ENCODE peak calls at places on chromosomes 16 and 17, in eight cellular contexts. R is AG10803; I is NB4; G is HCT116; C is omental fat pad; Z is CD4-positive, alpha-beta T cell; L is left ventricle myocardium inferior; Q is heart right ventricle. D is an unnamed sample.

GRCh38 chr16:66366433-66367299 is at the start of gene CDH5:
- DNase-seq in Q (peak; percentile 87), I (no peak), Z (no peak), C (no peak), L (peak; percentile 77), R (no peak), G (no peak), D (no peak)

GRCh38 chr17:61247438-61247837 is 152.2 kb upstream of the TBX2 start:
- DNase-seq in G (no peak), L (no peak), R (peak; percentile 93), C (no peak), I (peak; percentile 28), Z (no peak), Q (peak; percentile 38), D (no peak)

GRCh38 chr17:15914400-15915165 is 30.3 kb upstream of the ADORA2B start:
- DNase-seq in C (no peak), L (no peak), R (peak; percentile 24), Q (no peak), I (peak; percentile 87), Z (no peak), G (no peak), D (no peak)

GRCh38 chr16:46673320-46674013 is 15.5 kb downstream of the VPS35 start:
- DNase-seq in I (peak; percentile 79), G (peak; percentile 51), Q (peak; percentile 41), C (no peak), L (no peak), Z (peak; percentile 14), R (peak; percentile 56), D (no peak)

GRCh38 chr17:17018021-17018441 is 24.2 kb upstream of the MPRIP start:
- DNase-seq in G (no peak), I (no peak), C (no peak), L (no peak), R (no peak), Z (no peak), Q (no peak), D (no peak)

GRCh38 chr16:88099563-88099890 is 148.3 kb downstream of the BANP start:
- DNase-seq in R (no peak), Z (no peak), I (no peak), Q (no peak), G (no peak), C (no peak), L (no peak), D (no peak)

GRCh38 chr16:5024632-5025031 is 9.1 kb downstream of the NAGPA start:
- DNase-seq in Q (no peak), Z (no peak), I (peak; percentile 27), C (no peak), L (no peak), G (peak; percentile 24), R (no peak), D (no peak)

GRCh38 chr17:73489991-73490390 is 154.3 kb downstream of the SDK2 start:
- DNase-seq in Z (no peak), G (no peak), R (no peak), Q (no peak), L (no peak), I (no peak), C (no peak), D (no peak)

GRCh38 chr17:47324224-47325020 is 667 bp downstream of the EFCAB13 start:
- DNase-seq in L (peak; percentile 65), R (peak; percentile 18), Z (peak; percentile 45), Q (peak; percentile 63), C (peak; percentile 41), G (no peak), I (peak; percentile 88), D (no peak)

GRCh38 chr17:4766705-4767104 is 5.0 kb upstream of the TM4SF5 start:
- DNase-seq in L (no peak), G (no peak), I (no peak), Z (no peak), Q (no peak), R (no peak), C (no peak), D (no peak)

GRCh38 chr17:73647331-73647730 is 3.1 kb upstream of the SDK2 start:
- DNase-seq in Q (no peak), R (no peak), I (no peak), L (no peak), Z (no peak), C (no peak), G (no peak), D (no peak)

GRCh38 chr17:44655983-44656700 is at the start of gene MEIOC:
- DNase-seq in L (no peak), I (no peak), G (no peak), Z (no peak), Q (no peak), R (no peak), C (no peak), D (no peak)

GRCh38 chr16:85986931-85987749 is 88.2 kb downstream of the IRF8 start:
- DNase-seq in Z (peak; percentile 30), G (no peak), L (no peak), Q (no peak), C (no peak), I (peak; percentile 82), R (no peak), D (no peak)

GRCh38 chr17:4354862-4355514 is 11.5 kb downstream of the UBE2G1 start:
- DNase-seq in C (no peak), G (peak; percentile 22), R (no peak), Z (no peak), I (no peak), L (no peak), Q (no peak), D (no peak)

GRCh38 chr17:15122857-15123256 is 142.3 kb downstream of the PMP22 start:
- DNase-seq in I (no peak), Q (no peak), R (peak; percentile 64), L (no peak), Z (no peak), C (no peak), G (no peak), D (no peak)

GRCh38 chr17:6666077-6666521 is 14.5 kb downstream of the C17orf100 start:
- DNase-seq in I (peak; percentile 82), L (peak; percentile 60), G (peak; percentile 81), Z (no peak), R (peak; percentile 81), C (no peak), Q (peak; percentile 75), D (peak; percentile 71)

GRCh38 chr17:62781826-62782225 is 26.3 kb downstream of the MARCHF10 start:
- DNase-seq in L (no peak), Q (no peak), R (peak; percentile 82), I (no peak), C (no peak), Z (no peak), G (no peak), D (no peak)

GRCh38 chr17:78862073-78863023 is 21.7 kb upstream of the USP36 start:
- DNase-seq in I (peak; percentile 86), Q (peak; percentile 73), C (peak; percentile 85), R (peak; percentile 95), L (peak; percentile 70), Z (no peak), G (peak; percentile 92), D (no peak)

GRCh38 chr16:29877266-29877961 is 14.4 kb upstream of the CDIPT start:
- DNase-seq in L (no peak), G (peak; percentile 66), Z (no peak), I (peak; percentile 70), Q (no peak), R (no peak), C (no peak), D (no peak)

DNA sequence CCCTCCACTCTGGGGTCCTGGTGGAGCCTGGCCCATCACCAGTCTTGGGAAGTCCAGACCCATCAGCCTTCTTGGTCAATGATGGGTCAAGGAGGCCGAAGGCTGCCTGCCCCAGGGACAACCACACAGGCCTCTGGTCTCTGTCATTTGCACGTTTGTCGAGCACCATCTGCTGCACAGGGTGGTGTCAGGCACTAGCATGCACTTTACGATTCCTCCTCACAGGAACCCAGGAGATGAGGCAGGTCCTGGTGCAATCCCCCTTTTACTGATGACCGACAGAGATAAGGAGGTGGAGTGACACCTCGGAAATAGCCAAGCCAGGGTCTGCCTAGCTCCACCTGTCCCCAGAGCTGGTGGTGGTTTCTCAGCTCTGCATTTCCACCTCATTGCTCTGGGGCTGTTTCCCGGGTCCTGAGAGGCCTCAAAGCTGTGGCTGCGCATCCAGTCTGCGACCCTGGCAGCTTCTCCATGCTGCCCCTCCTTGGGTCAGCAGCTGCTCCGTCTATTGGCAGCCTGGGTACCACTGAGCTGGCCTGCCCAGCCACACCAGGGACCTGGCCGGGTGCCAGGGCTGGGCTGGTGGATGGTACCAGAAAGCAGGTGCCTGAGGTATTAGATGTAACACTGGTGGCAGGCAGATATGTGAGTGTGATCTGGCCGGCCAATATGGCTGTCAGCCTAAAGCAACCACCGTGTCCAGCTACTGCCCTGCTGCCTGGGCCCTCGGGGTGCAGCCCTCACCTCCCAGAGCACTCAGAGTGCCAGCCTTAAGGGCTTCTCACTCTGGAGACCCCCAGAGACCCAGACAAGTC is 10.0 kb downstream of the MMP15 start:
- DNase-seq in Q (no peak), Z (no peak), C (no peak), R (no peak), L (no peak), G (no peak), I (no peak), D (no peak)
- TF ChIP-seq CTCF in Q (no peak), Z (no peak), C (no peak), R (no peak), L (no peak), G (no peak), I (no peak), D (no peak)

GRCh38 chr17:79874329-79874981 is 35.2 kb upstream of the CBX4 start:
- DNase-seq in G (peak; percentile 72), L (no peak), Q (no peak), R (peak; percentile 5), Z (no peak), I (peak; percentile 53), C (no peak), D (no peak)
- TF ChIP-seq CTCF in G (peak; percentile 76), L (peak; percentile 61), Q (peak; percentile 52), R (peak; percentile 42), Z (peak; percentile 58), I (peak; percentile 72), C (no peak), D (peak; percentile 75)

GRCh38 chr16:31073823-31074072 is 292 bp downstream of the ZNF668 start:
- DNase-seq in R (no peak), I (no peak), C (no peak), L (no peak), Z (no peak), Q (no peak), G (no peak), D (no peak)

GRCh38 chr16:31072540-31073072 is 1.4 kb downstream of the ZNF668 start:
- DNase-seq in G (no peak), C (no peak), R (peak; percentile 41), L (no peak), Q (no peak), I (peak; percentile 63), Z (no peak), D (no peak)

GRCh38 chr16:31074073-31074813 is at the start of the genes ZNF646 and ZNF668:
- DNase-seq in L (peak; percentile 98), Z (peak; percentile 95), G (peak; percentile 99), Q (peak; percentile 99), I (peak; percentile 100), R (peak; percentile 99), C (peak; percentile 90), D (peak; percentile 91)

GRCh38 chr16:31071861-31072260 is 2.2 kb downstream of the ZNF668 start:
- DNase-seq in C (no peak), Q (no peak), I (no peak), G (no peak), R (peak; percentile 94), L (no peak), Z (no peak), D (no peak)

GRCh38 chr16:31073073-31073822 is 792 bp downstream of the ZNF668 start:
- DNase-seq in L (peak; percentile 93), R (peak; percentile 90), Q (peak; percentile 95), I (peak; percentile 94), G (peak; percentile 82), Z (peak; percentile 74), C (peak; percentile 77), D (peak; percentile 85)
- TF ChIP-seq CTCF in L (no peak), R (no peak), Q (no peak), I (no peak), G (no peak), Z (no peak), C (no peak), D (no peak)

GRCh38 chr17:76707985-76708807 is 2.6 kb downstream of the MXRA7 start:
- DNase-seq in R (no peak), Z (no peak), I (no peak), C (no peak), G (no peak), L (peak; percentile 53), Q (no peak), D (no peak)
- TF ChIP-seq CTCF in R (peak; percentile 28), Z (no peak), I (peak; percentile 7), C (no peak), G (no peak), L (peak; percentile 51), Q (peak; percentile 52), D (no peak)

D was measured in mesothelial cell of epicardium.